ENCODE peak calls at places on chromosomes 16 and 17, in five cellular contexts. One of them, this sample, is unnamed.

GRCh38 chr16:87465306-87465705 is 27.5 kb downstream of the ZCCHC14 start:
- DNase-seq in H54: peak; percentile 67
- DNase-seq in SW480: peak; percentile 69
- DNase-seq in left ventricle myocardium inferior: peak; percentile 71
- DNase-seq in cardiac fibroblast: peak; percentile 90
- DNase-seq in this sample: peak; percentile 89

GRCh38 chr17:65345261-65346060 is 208.3 kb downstream of the RGS9 start:
- DNase-seq in H54: no peak
- DNase-seq in SW480: peak; percentile 36
- DNase-seq in left ventricle myocardium inferior: no peak
- DNase-seq in cardiac fibroblast: no peak
- DNase-seq in this sample: no peak

GRCh38 chr17:48048321-48049140 is at the start of gene NFE2L1:
- DNase-seq in H54: peak; percentile 90
- DNase-seq in SW480: peak; percentile 95
- DNase-seq in left ventricle myocardium inferior: peak; percentile 94
- DNase-seq in cardiac fibroblast: peak; percentile 96
- DNase-seq in this sample: peak; percentile 97

GRCh38 chr16:84610385-84610784 is 7.5 kb downstream of the COTL1 start:
- DNase-seq in H54: no peak
- DNase-seq in SW480: no peak
- DNase-seq in left ventricle myocardium inferior: no peak
- DNase-seq in cardiac fibroblast: no peak
- DNase-seq in this sample: no peak

GRCh38 chr17:6145946-6146345 is 75.8 kb downstream of the WSCD1 start:
- DNase-seq in H54: no peak
- DNase-seq in SW480: no peak
- DNase-seq in left ventricle myocardium inferior: no peak
- DNase-seq in cardiac fibroblast: no peak
- DNase-seq in this sample: no peak

GRCh38 chr17:79632432-79632735 is 21.5 kb upstream of the RBFOX3 start:
- DNase-seq in H54: no peak
- DNase-seq in SW480: no peak
- DNase-seq in left ventricle myocardium inferior: peak; percentile 3
- DNase-seq in cardiac fibroblast: no peak
- DNase-seq in this sample: no peak

GRCh38 chr16:87417511-87417910 is 25.4 kb downstream of the MAP1LC3B start:
- DNase-seq in H54: no peak
- DNase-seq in SW480: no peak
- DNase-seq in left ventricle myocardium inferior: peak; percentile 10
- DNase-seq in cardiac fibroblast: no peak
- DNase-seq in this sample: no peak

GRCh38 chr16:89547291-89547690 is 13.2 kb upstream of the RPL13 start:
- DNase-seq in H54: no peak
- DNase-seq in SW480: no peak
- DNase-seq in left ventricle myocardium inferior: no peak
- DNase-seq in cardiac fibroblast: no peak
- DNase-seq in this sample: no peak

GRCh38 chr16:78789556-78789955 is 690.1 kb downstream of the WWOX start:
- DNase-seq in H54: no peak
- DNase-seq in SW480: no peak
- DNase-seq in left ventricle myocardium inferior: no peak
- DNase-seq in cardiac fibroblast: no peak
- DNase-seq in this sample: no peak

This sample was measured in psoas muscle.